ENCODE peak calls at places on chromosomes 5 and 9, in five cellular contexts. H is breast epithelium, D is upper lobe of left lung, A is HepG2, J is K562. Z is an unnamed sample. For H3K36me3, the result is how much of the 10 kb centered on the place peaks cover.

GRCh38 chr5:141223112-141223783 is at the start of gene PCDHB14:
- DNase-seq in J (peak), A (peak), D (no peak), H (no peak), Z (no peak)

GRCh38 chr9:128342971-128343680 is 2.8 kb downstream of the SLC27A4 start:
- DNase-seq in H (no peak), D (no peak), J (no peak), A (no peak), Z (no peak)

GRCh38 chr5:155024015-155024414 is 10.5 kb downstream of the KIF4B start:
- DNase-seq in H (no peak), J (no peak), A (no peak), D (no peak), Z (no peak)

GRCh38 chr5:129664336-129664937 is 83.5 kb upstream of the MINAR2 start:
- DNase-seq in J (peak), H (no peak), A (peak), D (no peak), Z (peak)

GRCh38 chr5:76402880-76403712 is at the start of gene IQGAP2:
- DNase-seq in D (peak), H (peak), A (peak), J (peak), Z (peak)

GRCh38 chr9:107638922-107639321 is 149.4 kb upstream of the KLF4 start:
- DNase-seq in A (no peak), D (peak), H (no peak), J (no peak), Z (peak)

GRCh38 chr5:88875609-88876234 is 7.3 kb downstream of the MEF2C start:
- DNase-seq in A (no peak), D (no peak), J (no peak), H (no peak), Z (no peak)

GRCh38 chr5:82019342-82020138 is 47.7 kb downstream of the ATG10 start:
- DNase-seq in A (peak), J (no peak), D (no peak), H (no peak), Z (no peak)

GRCh38 chr5:181223729-181224389 is 778 bp downstream of the TRIM41 start:
- DNase-seq in J (no peak), H (no peak), D (peak), A (no peak), Z (peak)

GRCh38 chr5:134004626-134005414 is at the start of gene VDAC1:
- DNase-seq in H (peak), D (peak), A (no peak), J (peak), Z (peak)

GRCh38 chr9:5894237-5894959 is 3.7 kb downstream of the MLANA start:
- DNase-seq in A (no peak), J (no peak), D (no peak), H (no peak), Z (no peak)

GRCh38 chr5:136109453-136109852 is 23.2 kb upstream of the SMAD5 start:
- DNase-seq in J (no peak), D (no peak), A (no peak), H (no peak), Z (no peak)

DNA sequence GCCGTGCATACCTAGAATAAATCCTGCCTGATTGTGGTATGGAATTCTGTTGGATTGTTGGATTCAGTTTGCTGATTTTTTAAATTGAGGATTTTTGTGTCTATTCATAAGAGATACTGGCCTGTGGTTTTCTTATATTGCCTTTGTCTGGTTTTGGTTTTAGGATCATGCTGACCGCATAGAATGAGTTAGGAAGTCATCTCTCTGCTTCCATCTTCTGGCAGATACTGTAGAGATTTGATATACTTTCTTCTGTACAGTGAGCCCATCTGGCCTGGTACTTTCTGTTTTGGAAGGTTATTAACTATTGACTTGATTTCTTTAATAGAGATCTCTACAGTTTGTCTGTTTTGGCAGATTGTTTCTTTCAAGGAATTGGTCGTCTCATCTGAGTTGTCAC is 14.7 kb downstream of the CEP72 start:
- DNase-seq in J (no peak), D (no peak), H (no peak), A (no peak), Z (no peak)
- H3K36me3 ChIP-seq in J (half or more), D (under half), H (under half), A (under half), Z (half or more)

GRCh38 chr5:26889810-26890209 is 148.6 kb downstream of the CDH9 start:
- DNase-seq in A (no peak), J (no peak), D (no peak), H (no peak), Z (no peak)
- TF ChIP-seq POLR2AphosphoS5 in A (no peak), J (no peak), D (no peak), H (no peak), Z (no peak)

GRCh38 chr9:124267271-124267807 is 9.6 kb downstream of the NEK6 start:
- DNase-seq in H (peak), J (no peak), D (peak), A (no peak), Z (peak)
- H3K36me3 ChIP-seq in H (under half), J (under half), D (under half), A (under half), Z (under half)

GRCh38 chr5:40689442-40689841 is 9.7 kb downstream of the PTGER4 start:
- DNase-seq in H (no peak), A (peak), J (peak), D (no peak), Z (no peak)
- TF ChIP-seq POLR2AphosphoS5 in H (no peak), A (no peak), J (no peak), D (no peak), Z (no peak)

GRCh38 chr9:133918123-133918813 is 73.9 kb downstream of the VAV2 start:
- DNase-seq in D (no peak), J (no peak), H (no peak), A (no peak), Z (no peak)
- H3K36me3 ChIP-seq in D (under half), J (under half), H (under half), A (under half), Z (under half)

GRCh38 chr9:131714821-131715220 is 25.1 kb downstream of the RAPGEF1 start:
- DNase-seq in J (no peak), A (no peak), D (no peak), H (no peak), Z (no peak)

GRCh38 chr9:131715906-131716305 is 24.0 kb downstream of the RAPGEF1 start:
- DNase-seq in D (peak), J (no peak), A (no peak), H (no peak), Z (no peak)

GRCh38 chr9:131713016-131713415 is 26.9 kb downstream of the RAPGEF1 start:
- DNase-seq in H (no peak), J (no peak), D (no peak), A (no peak), Z (peak)

GRCh38 chr9:131712151-131712716 is 27.6 kb downstream of the RAPGEF1 start:
- DNase-seq in A (no peak), H (no peak), D (no peak), J (no peak), Z (no peak)

DNA sequence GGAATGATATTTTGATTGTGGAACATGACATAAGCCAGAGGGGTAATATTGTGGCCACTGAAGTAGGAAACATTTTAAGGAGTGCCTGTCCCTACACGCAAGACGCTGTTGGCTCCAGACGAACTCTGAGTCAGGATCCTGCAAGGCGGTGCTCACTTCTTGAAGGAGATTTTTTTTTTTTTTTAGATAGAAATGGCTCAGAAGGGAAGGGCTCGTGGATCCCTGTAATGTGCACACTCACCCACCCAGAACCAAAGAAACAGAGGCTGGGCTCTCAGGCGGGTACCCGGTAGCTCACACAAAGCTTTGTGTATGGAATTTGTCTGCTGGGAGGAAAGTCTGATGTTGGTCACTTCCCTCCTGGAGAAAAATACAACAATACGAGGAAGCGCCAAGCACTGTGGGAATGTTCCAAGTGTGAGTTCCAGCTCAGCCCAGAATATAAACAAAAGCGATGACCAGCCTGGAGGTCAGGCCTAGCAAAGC is 25.7 kb downstream of the RAPGEF1 start:
- DNase-seq in H (no peak), D (peak), J (no peak), A (no peak), Z (peak)
- TF ChIP-seq POLR2AphosphoS5 in H (no peak), D (peak), J (no peak), A (no peak), Z (peak)

DNA sequence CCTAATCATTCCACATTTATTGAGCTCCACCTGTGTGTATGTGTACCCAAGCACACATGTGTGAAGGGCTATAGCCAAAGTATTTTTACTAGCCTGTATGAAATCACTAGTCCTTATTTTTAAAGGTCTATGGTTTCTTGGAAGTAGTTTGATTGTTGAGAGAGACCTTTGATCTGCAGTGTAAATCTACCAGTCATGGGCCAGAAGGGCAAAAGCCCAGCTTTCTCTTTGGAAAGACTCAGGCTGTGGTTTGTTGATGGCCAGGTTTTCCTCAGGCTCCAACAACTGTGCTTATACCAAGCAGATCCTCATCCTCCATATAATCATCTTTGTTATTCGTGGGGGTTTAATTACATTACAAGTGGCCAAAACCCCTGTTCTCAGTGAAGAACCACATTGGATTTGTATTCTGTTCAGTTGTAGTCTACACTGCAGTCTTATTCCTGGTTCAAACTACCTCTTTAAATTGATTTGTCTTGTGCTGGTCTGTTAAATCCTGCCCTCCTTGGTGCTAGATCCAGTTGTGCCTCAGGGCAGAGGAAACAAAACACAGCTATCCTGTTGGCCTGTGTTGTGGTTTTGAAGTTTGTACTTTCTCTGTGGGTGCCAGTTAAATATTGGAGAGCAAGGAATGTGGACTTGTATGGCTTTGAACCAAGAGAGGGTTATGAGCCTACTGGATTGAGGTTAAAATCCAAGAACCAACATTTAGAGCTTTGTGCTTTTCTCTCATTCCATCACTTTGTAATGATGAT is 13.3 kb downstream of the CDC26 start:
- DNase-seq in D (no peak), H (no peak), J (no peak), A (peak), Z (no peak)
- H3K36me3 ChIP-seq in D (under half), H (under half), J (half or more), A (under half), Z (half or more)

DNA sequence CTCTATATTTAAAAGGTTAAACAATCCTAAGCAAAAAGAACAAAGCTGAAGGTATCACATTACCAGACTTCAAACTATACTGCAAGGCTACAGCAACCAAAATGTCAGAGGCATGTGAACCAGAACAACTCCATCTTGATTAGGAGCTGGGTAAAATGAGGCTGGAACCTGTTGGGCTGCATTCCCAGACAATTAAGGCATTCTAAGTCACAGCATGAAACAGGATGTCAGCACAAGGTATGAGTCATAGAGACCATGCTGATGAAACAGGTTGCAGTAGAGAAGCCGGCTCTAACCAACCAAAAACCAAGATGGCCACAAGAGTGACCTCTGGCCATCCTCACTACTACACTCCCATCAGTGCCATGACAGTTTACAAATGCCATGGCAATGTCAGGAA is 252.0 kb downstream of the RASEF start:
- DNase-seq in D (no peak), A (no peak), H (no peak), J (no peak), Z (no peak)
- TF ChIP-seq POLR2AphosphoS5 in D (no peak), A (no peak), H (no peak), J (no peak), Z (no peak)

GRCh38 chr9:137814841-137815240 is 62.7 kb upstream of the CACNA1B start:
- DNase-seq in J (no peak), A (no peak), D (no peak), H (peak), Z (no peak)

GRCh38 chr9:137813651-137814415 is 63.7 kb upstream of the CACNA1B start:
- DNase-seq in J (no peak), A (no peak), D (peak), H (peak), Z (no peak)

GRCh38 chr9:137812356-137813023 is 65.1 kb upstream of the CACNA1B start:
- DNase-seq in J (no peak), D (no peak), H (no peak), A (no peak), Z (no peak)

GRCh38 chr9:137814436-137814835 is 63.1 kb upstream of the CACNA1B start:
- DNase-seq in J (no peak), A (no peak), D (no peak), H (peak), Z (no peak)

GRCh38 chr9:137813167-137813566 is 64.4 kb upstream of the CACNA1B start:
- DNase-seq in H (no peak), D (no peak), A (no peak), J (no peak), Z (no peak)
- H3K36me3 ChIP-seq in H (under half), D (under half), A (under half), J (half or more), Z (half or more)